ENCODE peak calls at places on chromosomes 16 and 17, in eight cellular contexts. Z, F, I, D, Q, N, M and W are unnamed samples.

GRCh38 chr17:72414967-72415853 is 294.4 kb downstream of the SOX9 start:
- DNase-seq in Z (no peak), F (no peak), I (no peak), D (no peak), Q (no peak), N (no peak), M (no peak), W (no peak)

GRCh38 chr17:3502466-3502865 is 26.7 kb downstream of the ASPA start:
- DNase-seq in Z (no peak), F (no peak), I (peak; percentile 45), D (no peak), Q (no peak), N (no peak), M (no peak), W (no peak)

GRCh38 chr17:81870155-81870977 is 771 bp downstream of the ARHGDIA start:
- DNase-seq in Z (peak; percentile 69), F (peak; percentile 60), I (no peak), D (peak; percentile 25), Q (peak; percentile 45), N (peak; percentile 40), M (no peak), W (no peak)

GRCh38 chr16:26957283-26957859 is 109.4 kb upstream of the C16orf82 start:
- DNase-seq in Z (no peak), F (no peak), I (no peak), D (no peak), Q (no peak), N (no peak), M (no peak), W (no peak)

GRCh38 chr17:6812295-6812694 is 19.2 kb downstream of the TEKT1 start:
- DNase-seq in Z (no peak), F (no peak), I (no peak), D (no peak), Q (no peak), N (no peak), M (no peak), W (no peak)

GRCh38 chr17:77206125-77206523 is 65.4 kb downstream of the SEC14L1 start:
- DNase-seq in Z (no peak), F (no peak), I (no peak), D (no peak), Q (no peak), N (no peak), M (no peak), W (no peak)

GRCh38 chr17:35376245-35376644 is 2.8 kb upstream of the SLFN11 start:
- DNase-seq in Z (no peak), F (no peak), I (no peak), D (no peak), Q (peak; percentile 38), N (no peak), M (no peak), W (no peak)

GRCh38 chr17:12673788-12674187 is 8.1 kb downstream of the MYOCD start:
- DNase-seq in Z (no peak), F (no peak), I (no peak), D (no peak), Q (peak; percentile 41), N (no peak), M (peak; percentile 4), W (no peak)

GRCh38 chr17:67624886-67625656 is 92.7 kb upstream of the NOL11 start:
- DNase-seq in Z (no peak), F (no peak), I (no peak), D (no peak), Q (no peak), N (no peak), M (no peak), W (no peak)

GRCh38 chr17:67633751-67634191 is 84.0 kb upstream of the NOL11 start:
- DNase-seq in Z (no peak), F (no peak), I (no peak), D (no peak), Q (no peak), N (no peak), M (no peak), W (no peak)

GRCh38 chr17:67625971-67626370 is 91.8 kb upstream of the NOL11 start:
- DNase-seq in Z (no peak), F (no peak), I (no peak), D (no peak), Q (no peak), N (no peak), M (no peak), W (no peak)

GRCh38 chr17:67628580-67629013 is 89.1 kb upstream of the NOL11 start:
- DNase-seq in Z (peak; percentile 20), F (no peak), I (no peak), D (no peak), Q (no peak), N (no peak), M (no peak), W (no peak)

DNA sequence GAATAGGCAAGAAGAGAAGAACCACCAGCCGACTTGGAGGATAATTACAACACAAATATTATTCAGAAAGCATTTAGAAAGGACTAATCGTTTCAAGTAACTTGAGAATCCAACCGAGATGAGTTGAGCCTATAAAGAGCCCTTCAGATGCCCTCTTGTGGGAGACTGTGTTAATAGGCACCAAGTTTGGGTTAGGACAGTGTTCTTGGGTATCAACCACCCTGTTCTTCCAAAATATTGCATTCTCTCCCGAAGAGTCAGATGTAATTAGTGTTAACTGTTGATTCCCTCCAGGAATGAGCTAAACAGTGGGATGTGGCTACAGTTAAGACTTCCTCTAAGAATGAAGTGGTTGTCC is 87.8 kb upstream of the NOL11 start:
- DNase-seq in Z (peak; percentile 56), F (no peak), I (no peak), D (no peak), Q (peak; percentile 62), N (peak; percentile 43), M (peak; percentile 62), W (peak; percentile 48)
- TF ChIP-seq CTCF in Z (peak; percentile 47), F (no peak), I (no peak), D (peak; percentile 37), Q (peak; percentile 66), N (peak; percentile 72), M (peak; percentile 70), W (peak; percentile 65)

DNA sequence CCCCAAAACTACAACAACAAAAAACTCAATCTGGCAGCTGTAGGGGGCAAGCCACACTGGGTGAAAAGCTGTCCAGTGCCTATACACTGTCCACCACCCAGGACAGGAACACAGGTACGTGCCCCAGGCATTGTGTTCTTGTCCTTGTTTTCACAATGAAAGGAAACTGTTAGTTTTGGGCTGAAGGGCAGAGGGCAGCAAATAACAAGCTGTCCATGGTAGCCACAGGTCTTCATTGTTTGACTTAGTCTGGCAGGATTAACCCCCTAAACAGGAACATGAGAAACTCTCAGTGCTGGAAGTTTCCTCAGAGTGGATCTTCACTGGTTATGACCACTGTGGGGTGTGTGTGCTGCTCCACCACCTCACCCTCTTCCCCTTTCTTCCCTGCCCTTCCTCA is 224.6 kb upstream of the N4BP1 start:
- DNase-seq in Z (no peak), F (no peak), I (no peak), D (no peak), Q (no peak), N (no peak), M (no peak), W (no peak)
- TF ChIP-seq CTCF in Z (no peak), F (no peak), I (no peak), D (no peak), Q (no peak), N (no peak), M (no peak), W (no peak)

GRCh38 chr16:20307240-20307671 is 20.1 kb downstream of the GP2 start:
- DNase-seq in Z (no peak), F (no peak), I (no peak), D (no peak), Q (no peak), N (no peak), M (no peak), W (no peak)

GRCh38 chr16:20307791-20308190 is 19.5 kb downstream of the GP2 start:
- DNase-seq in Z (no peak), F (no peak), I (no peak), D (no peak), Q (no peak), N (no peak), M (no peak), W (no peak)

GRCh38 chr16:20308801-20309590 is 18.3 kb downstream of the GP2 start:
- DNase-seq in Z (no peak), F (no peak), I (no peak), D (no peak), Q (no peak), N (no peak), M (no peak), W (no peak)

GRCh38 chr16:20308266-20308665 is 19.0 kb downstream of the GP2 start:
- DNase-seq in Z (no peak), F (no peak), I (no peak), D (no peak), Q (no peak), N (no peak), M (no peak), W (no peak)

GRCh38 chr16:20306401-20306800 is 20.9 kb downstream of the GP2 start:
- DNase-seq in Z (no peak), F (no peak), I (no peak), D (no peak), Q (no peak), N (no peak), M (no peak), W (no peak)
- TF ChIP-seq CTCF in Z (no peak), F (no peak), I (no peak), D (no peak), Q (no peak), N (no peak), M (no peak), W (no peak)

DNA sequence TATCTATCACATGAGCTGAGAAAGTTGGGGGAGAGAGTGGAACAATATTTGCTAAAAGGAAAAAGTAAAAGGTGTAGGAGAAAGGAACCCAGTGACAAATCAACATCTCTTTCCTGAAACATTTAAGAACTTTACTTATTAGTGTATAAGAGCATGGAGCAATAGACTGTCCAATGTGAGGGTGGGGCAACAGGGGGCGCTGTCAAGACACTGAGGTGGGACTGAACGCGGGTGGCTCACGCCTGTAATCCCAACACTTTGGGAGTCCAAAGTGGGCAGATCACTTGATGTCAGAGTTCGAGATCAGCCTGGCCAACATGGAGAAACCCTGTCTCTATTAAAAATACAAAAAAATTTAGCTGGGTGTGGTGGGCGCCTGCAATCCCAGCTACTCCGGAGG is 21.2 kb downstream of the PCTP start:
- DNase-seq in Z (no peak), F (no peak), I (no peak), D (no peak), Q (no peak), N (no peak), M (no peak), W (no peak)
- TF ChIP-seq CTCF in Z (no peak), F (no peak), I (no peak), D (no peak), Q (no peak), N (no peak), M (peak; percentile 8), W (no peak)

DNA sequence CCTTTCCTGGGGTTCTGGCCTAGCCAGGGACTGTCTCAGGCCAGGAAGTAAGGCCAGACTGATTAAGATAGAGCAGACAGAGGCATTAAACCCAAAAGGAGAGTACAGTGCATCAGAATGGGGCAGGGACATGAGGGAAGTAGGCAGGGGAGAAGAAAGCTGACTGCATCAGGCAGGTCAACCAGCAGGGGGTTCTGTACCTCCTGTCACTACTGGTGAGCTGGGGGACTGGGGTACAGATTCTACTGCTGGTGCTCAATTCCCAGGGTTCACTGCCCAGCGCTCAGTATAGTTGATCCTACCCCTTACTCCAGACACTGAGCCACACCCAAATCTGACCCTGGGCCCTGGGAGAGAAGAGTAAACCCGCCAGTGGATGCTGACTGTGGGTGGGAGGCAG is 12.9 kb upstream of the MTMR4 start:
- DNase-seq in Z (no peak), F (no peak), I (peak; percentile 21), D (no peak), Q (no peak), N (no peak), M (no peak), W (no peak)
- TF ChIP-seq CTCF in Z (no peak), F (no peak), I (no peak), D (no peak), Q (no peak), N (peak; percentile 53), M (no peak), W (peak; percentile 10)

GRCh38 chr16:66758086-66758485 is 6.7 kb upstream of the DYNC1LI2 start:
- DNase-seq in Z (no peak), F (no peak), I (no peak), D (no peak), Q (no peak), N (no peak), M (no peak), W (no peak)
- TF ChIP-seq CTCF in Z (no peak), F (no peak), I (no peak), D (no peak), Q (peak; percentile 30), N (peak; percentile 32), M (no peak), W (no peak)